ENCODE peak calls at places on chromosomes 1 and 21, in five cellular contexts. O is GM10248; S is NCI-H1092; T is NCI-H524; R is activated T-helper 1 cell treated with anti-CD3 and anti-CD28 coated beads, Interleukin-2, amount 50 U/mL, for 16 hours. U is an unnamed sample.

GRCh38 chr21:35614412-35614901 is 445.9 kb downstream of the SETD4 start:
- DNase-seq in O (no peak), R (no peak), S (no peak), T (no peak), U (no peak)

GRCh38 chr1:170032531-170033295 is 41.8 kb downstream of the KIFAP3 start:
- DNase-seq in T (no peak), R (no peak), S (no peak), O (no peak), U (no peak)

GRCh38 chr1:5913078-5913845 is 79.0 kb downstream of the NPHP4 start:
- DNase-seq in R (no peak), O (no peak), T (no peak), S (no peak), U (no peak)

GRCh38 chr21:15781986-15782385 is 52.2 kb downstream of the USP25 start:
- DNase-seq in O (no peak), S (no peak), R (no peak), T (no peak), U (no peak)

GRCh38 chr1:203789966-203790365 is 5.5 kb upstream of the ZBED6 start:
- DNase-seq in S (no peak), T (no peak), R (no peak), O (no peak), U (no peak)

GRCh38 chr1:204348197-204348596 is 11.5 kb downstream of the PLEKHA6 start:
- DNase-seq in R (no peak), T (no peak), S (no peak), O (no peak), U (no peak)

GRCh38 chr1:104084380-104084779 is 334.7 kb downstream of the AMY1C start:
- DNase-seq in O (no peak), S (no peak), T (no peak), R (no peak), U (no peak)

GRCh38 chr1:212967767-212968166 is 17.4 kb downstream of the VASH2 start:
- DNase-seq in O (no peak), T (peak; percentile 79), S (no peak), R (no peak), U (peak; percentile 56)

GRCh38 chr1:183580281-183580682 is 10.0 kb downstream of the NCF2 start:
- DNase-seq in T (peak; percentile 79), R (no peak), O (peak; percentile 49), S (peak; percentile 16), U (peak; percentile 84)

GRCh38 chr1:1217621-1218523 is 3.9 kb upstream of the TNFRSF4 start:
- DNase-seq in R (no peak), O (no peak), T (no peak), S (no peak), U (no peak)

GRCh38 chr1:210231846-210232523 is 611 bp upstream of the SERTAD4 start:
- DNase-seq in S (no peak), O (no peak), R (no peak), T (peak; percentile 34), U (peak; percentile 55)

GRCh38 chr21:33261635-33262034 is 4.5 kb upstream of the IL10RB start:
- DNase-seq in T (no peak), S (no peak), R (no peak), O (no peak), U (no peak)

GRCh38 chr1:220631238-220631842 is 58.8 kb upstream of the C1orf115 start:
- DNase-seq in O (no peak), R (no peak), T (no peak), S (no peak), U (no peak)

GRCh38 chr1:162562452-162562828 is 918 bp downstream of the UAP1 start:
- DNase-seq in S (no peak), O (no peak), T (peak; percentile 67), R (no peak), U (no peak)

GRCh38 chr1:42924249-42925131 is 34.2 kb downstream of the SLC2A1 start:
- DNase-seq in S (peak; percentile 97), O (peak; percentile 94), T (peak; percentile 97), R (peak; percentile 80), U (peak; percentile 97)

GRCh38 chr1:96340688-96341087 is 380.9 kb upstream of the PTBP2 start:
- DNase-seq in T (no peak), O (no peak), S (no peak), R (no peak), U (no peak)